ENCODE peak calls at places on chromosomes 7 and 10, in eight cellular contexts. One of them, this sample, is unnamed. For H3K4me1, the result is how much of the 10 kb centered on the place peaks cover.

GRCh38 chr7:127770870-127771269 is 118.9 kb downstream of the SND1 start:
- DNase-seq in tibial nerve: no peak
- DNase-seq in effector memory CD4-positive, alpha-beta T cell: no peak
- DNase-seq in CD8-positive, alpha-beta memory T cell: no peak
- DNase-seq in pancreas: no peak
- DNase-seq in kidney: no peak
- DNase-seq in A549: no peak
- DNase-seq in SJSA1: no peak
- DNase-seq in this sample: no peak

GRCh38 chr10:78805176-78805575 is 263.6 kb upstream of the ZMIZ1 start:
- DNase-seq in tibial nerve: peak
- DNase-seq in effector memory CD4-positive, alpha-beta T cell: no peak
- DNase-seq in CD8-positive, alpha-beta memory T cell: no peak
- DNase-seq in pancreas: peak
- DNase-seq in kidney: peak
- DNase-seq in A549: no peak
- DNase-seq in SJSA1: peak
- DNase-seq in this sample: no peak

GRCh38 chr7:36304099-36304425 is 85.6 kb upstream of the ANLN start:
- DNase-seq in tibial nerve: no peak
- DNase-seq in effector memory CD4-positive, alpha-beta T cell: no peak
- DNase-seq in CD8-positive, alpha-beta memory T cell: no peak
- DNase-seq in pancreas: no peak
- DNase-seq in kidney: no peak
- DNase-seq in A549: no peak
- DNase-seq in SJSA1: no peak
- DNase-seq in this sample: no peak

GRCh38 chr10:108014902-108015177 is 850.3 kb upstream of the SORCS1 start:
- DNase-seq in tibial nerve: no peak
- DNase-seq in effector memory CD4-positive, alpha-beta T cell: no peak
- DNase-seq in CD8-positive, alpha-beta memory T cell: no peak
- DNase-seq in pancreas: no peak
- DNase-seq in kidney: no peak
- DNase-seq in A549: no peak
- DNase-seq in SJSA1: no peak
- DNase-seq in this sample: no peak

GRCh38 chr10:30039567-30039966 is 19.8 kb downstream of the JCAD start:
- DNase-seq in tibial nerve: no peak
- DNase-seq in effector memory CD4-positive, alpha-beta T cell: no peak
- DNase-seq in CD8-positive, alpha-beta memory T cell: no peak
- DNase-seq in pancreas: no peak
- DNase-seq in kidney: no peak
- DNase-seq in A549: no peak
- DNase-seq in SJSA1: no peak
- DNase-seq in this sample: peak

GRCh38 chr7:2260820-2261219 is 18.8 kb downstream of the NUDT1 start:
- DNase-seq in tibial nerve: no peak
- DNase-seq in effector memory CD4-positive, alpha-beta T cell: no peak
- DNase-seq in CD8-positive, alpha-beta memory T cell: no peak
- DNase-seq in pancreas: peak
- DNase-seq in kidney: peak
- DNase-seq in A549: peak
- DNase-seq in SJSA1: no peak
- DNase-seq in this sample: peak

GRCh38 chr7:95718556-95719410 is 53.6 kb upstream of the DYNC1I1 start:
- DNase-seq in tibial nerve: no peak
- DNase-seq in effector memory CD4-positive, alpha-beta T cell: no peak
- DNase-seq in CD8-positive, alpha-beta memory T cell: no peak
- DNase-seq in pancreas: no peak
- DNase-seq in kidney: no peak
- DNase-seq in A549: peak
- DNase-seq in SJSA1: no peak
- DNase-seq in this sample: peak

GRCh38 chr10:59300386-59300785 is 62.0 kb downstream of the FAM13C start:
- DNase-seq in tibial nerve: no peak
- DNase-seq in effector memory CD4-positive, alpha-beta T cell: no peak
- DNase-seq in CD8-positive, alpha-beta memory T cell: no peak
- DNase-seq in pancreas: no peak
- DNase-seq in kidney: no peak
- DNase-seq in A549: no peak
- DNase-seq in SJSA1: no peak
- DNase-seq in this sample: no peak

GRCh38 chr7:31663072-31663471 is 23.9 kb upstream of the PPP1R17 start:
- DNase-seq in tibial nerve: no peak
- DNase-seq in effector memory CD4-positive, alpha-beta T cell: no peak
- DNase-seq in CD8-positive, alpha-beta memory T cell: no peak
- DNase-seq in pancreas: no peak
- DNase-seq in kidney: no peak
- DNase-seq in A549: peak
- DNase-seq in SJSA1: no peak
- DNase-seq in this sample: no peak

GRCh38 chr10:88386878-88387773 is 196.0 kb downstream of the RNLS start:
- DNase-seq in tibial nerve: no peak
- DNase-seq in effector memory CD4-positive, alpha-beta T cell: no peak
- DNase-seq in CD8-positive, alpha-beta memory T cell: no peak
- DNase-seq in pancreas: peak
- DNase-seq in kidney: no peak
- DNase-seq in A549: peak
- DNase-seq in SJSA1: no peak
- DNase-seq in this sample: no peak

GRCh38 chr10:11532329-11532728 is 79.1 kb downstream of the USP6NL start:
- DNase-seq in tibial nerve: no peak
- DNase-seq in effector memory CD4-positive, alpha-beta T cell: no peak
- DNase-seq in CD8-positive, alpha-beta memory T cell: no peak
- DNase-seq in pancreas: no peak
- DNase-seq in kidney: no peak
- DNase-seq in A549: no peak
- DNase-seq in SJSA1: no peak
- DNase-seq in this sample: no peak

GRCh38 chr10:104642311-104643022 is 1.4 kb downstream of the SORCS3 start:
- DNase-seq in tibial nerve: no peak
- DNase-seq in effector memory CD4-positive, alpha-beta T cell: no peak
- DNase-seq in CD8-positive, alpha-beta memory T cell: no peak
- DNase-seq in pancreas: no peak
- DNase-seq in kidney: peak
- DNase-seq in A549: peak
- DNase-seq in SJSA1: peak
- DNase-seq in this sample: no peak

GRCh38 chr10:124693801-124694416 is 50.3 kb downstream of the FAM53B start:
- DNase-seq in tibial nerve: no peak
- DNase-seq in effector memory CD4-positive, alpha-beta T cell: peak
- DNase-seq in CD8-positive, alpha-beta memory T cell: no peak
- DNase-seq in pancreas: peak
- DNase-seq in kidney: no peak
- DNase-seq in A549: no peak
- DNase-seq in SJSA1: no peak
- DNase-seq in this sample: no peak

GRCh38 chr7:101564778-101565211 is 64.3 kb downstream of the MYL10 start:
- DNase-seq in tibial nerve: no peak
- DNase-seq in effector memory CD4-positive, alpha-beta T cell: no peak
- DNase-seq in CD8-positive, alpha-beta memory T cell: no peak
- DNase-seq in pancreas: no peak
- DNase-seq in kidney: no peak
- DNase-seq in A549: peak
- DNase-seq in SJSA1: no peak
- DNase-seq in this sample: peak

GRCh38 chr7:12518920-12519681 is 51.4 kb upstream of the SCIN start:
- DNase-seq in tibial nerve: no peak
- DNase-seq in effector memory CD4-positive, alpha-beta T cell: no peak
- DNase-seq in CD8-positive, alpha-beta memory T cell: no peak
- DNase-seq in pancreas: no peak
- DNase-seq in kidney: no peak
- DNase-seq in A549: peak
- DNase-seq in SJSA1: no peak
- DNase-seq in this sample: peak

GRCh38 chr10:100970076-100970913 is 991 bp downstream of the SEMA4G start:
- DNase-seq in tibial nerve: no peak
- DNase-seq in effector memory CD4-positive, alpha-beta T cell: peak
- DNase-seq in CD8-positive, alpha-beta memory T cell: no peak
- DNase-seq in pancreas: no peak
- DNase-seq in kidney: peak
- DNase-seq in A549: peak
- DNase-seq in SJSA1: no peak
- DNase-seq in this sample: no peak

DNA sequence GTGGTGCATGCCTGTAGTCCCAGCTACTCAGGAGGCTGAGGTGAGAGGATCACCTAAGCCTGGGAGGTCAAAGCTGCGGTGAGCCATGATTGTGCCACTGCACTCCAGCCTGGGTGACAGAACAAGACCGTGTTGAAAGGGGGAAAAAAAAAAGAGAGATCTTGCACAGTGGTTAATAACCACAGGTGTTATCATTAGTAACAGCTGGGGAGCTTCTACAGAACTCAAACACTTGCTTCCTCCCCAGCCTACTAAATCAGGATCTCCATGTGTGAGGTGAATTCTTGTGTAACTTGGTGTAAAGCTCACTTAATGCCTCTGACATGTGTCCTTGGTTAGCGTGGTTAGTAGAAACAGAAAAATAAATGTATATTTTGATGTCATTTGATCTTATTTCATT is 43.9 kb upstream of the BMS1 start:
- DNase-seq in tibial nerve: no peak
- DNase-seq in effector memory CD4-positive, alpha-beta T cell: no peak
- DNase-seq in CD8-positive, alpha-beta memory T cell: no peak
- DNase-seq in pancreas: no peak
- DNase-seq in kidney: no peak
- DNase-seq in A549: no peak
- DNase-seq in SJSA1: no peak
- DNase-seq in this sample: no peak
- H3K4me1 ChIP-seq in tibial nerve: under half
- H3K4me1 ChIP-seq in effector memory CD4-positive, alpha-beta T cell: under half
- H3K4me1 ChIP-seq in CD8-positive, alpha-beta memory T cell: under half
- H3K4me1 ChIP-seq in pancreas: under half
- H3K4me1 ChIP-seq in kidney: under half
- H3K4me1 ChIP-seq in A549: under half
- H3K4me1 ChIP-seq in SJSA1: under half
- H3K4me1 ChIP-seq in this sample: under half

DNA sequence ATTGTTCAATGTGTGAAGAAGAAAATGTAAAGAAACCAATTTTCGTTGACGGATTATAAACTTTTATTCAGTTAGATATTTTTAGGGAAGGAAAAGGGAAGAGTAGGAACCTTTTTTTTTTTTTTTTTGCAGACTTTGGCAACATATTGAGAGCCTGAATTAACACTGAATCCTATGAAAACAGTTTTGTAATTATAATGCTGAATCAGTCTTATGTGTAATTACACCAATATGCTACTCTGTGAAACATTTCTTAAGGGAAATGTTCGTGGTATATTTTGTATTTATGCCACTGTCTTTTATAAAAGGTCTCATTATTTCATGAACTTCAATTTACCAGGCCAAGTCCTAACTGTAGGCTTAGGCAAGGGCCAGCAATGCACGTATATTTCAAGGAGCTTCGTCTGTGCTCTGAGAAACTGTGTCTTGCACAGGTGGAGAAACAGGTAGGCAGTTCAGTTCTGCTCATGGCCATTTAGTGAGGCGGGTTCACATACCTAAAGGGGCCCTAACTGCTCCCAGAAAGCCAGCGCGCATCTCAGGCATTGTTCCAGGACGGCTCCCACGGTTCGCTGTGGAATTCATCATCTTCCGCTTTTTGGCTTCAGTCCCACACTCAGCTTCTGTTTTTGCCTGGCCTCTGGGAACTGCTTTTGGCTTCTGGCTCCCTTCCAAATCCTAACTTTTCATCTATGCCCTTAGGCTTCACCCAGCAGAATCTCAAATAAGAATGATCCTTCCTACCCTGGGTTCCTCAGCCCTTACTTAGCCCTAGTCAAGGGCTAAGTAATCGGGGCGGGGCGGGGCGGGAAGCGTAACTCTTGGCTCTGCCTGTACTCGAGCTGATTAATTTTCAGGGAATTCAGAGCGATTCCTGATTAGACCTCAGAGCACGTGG is 106.0 kb downstream of the ST8SIA6 start:
- DNase-seq in tibial nerve: peak
- DNase-seq in effector memory CD4-positive, alpha-beta T cell: no peak
- DNase-seq in CD8-positive, alpha-beta memory T cell: no peak
- DNase-seq in pancreas: peak
- DNase-seq in kidney: peak
- DNase-seq in A549: peak
- DNase-seq in SJSA1: no peak
- DNase-seq in this sample: peak
- H3K27ac ChIP-seq in tibial nerve: no peak
- H3K27ac ChIP-seq in effector memory CD4-positive, alpha-beta T cell: no peak
- H3K27ac ChIP-seq in CD8-positive, alpha-beta memory T cell: no peak
- H3K27ac ChIP-seq in pancreas: peak
- H3K27ac ChIP-seq in kidney: no peak
- H3K27ac ChIP-seq in A549: no peak
- H3K27ac ChIP-seq in SJSA1: no peak
- H3K27ac ChIP-seq in this sample: no peak

DNA sequence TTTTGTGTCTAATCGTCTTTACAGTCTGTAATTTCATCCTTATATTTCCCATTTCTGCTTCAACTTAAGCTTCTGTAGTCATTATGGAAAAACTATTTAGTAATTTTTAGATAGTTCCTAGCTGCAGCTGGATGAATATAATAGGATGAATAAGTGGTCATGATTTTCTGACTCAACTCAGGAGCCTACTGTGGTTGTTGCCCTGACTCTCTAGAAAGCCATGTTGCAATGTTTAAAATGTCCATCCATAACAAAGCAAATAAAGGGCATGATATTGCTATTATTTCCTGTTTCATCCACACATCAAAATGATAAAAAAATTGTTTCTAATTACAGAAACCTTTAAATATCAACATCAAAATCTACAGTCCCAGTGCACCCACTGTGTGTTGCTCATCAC is 58.0 kb downstream of the MYPN start:
- DNase-seq in tibial nerve: no peak
- DNase-seq in effector memory CD4-positive, alpha-beta T cell: no peak
- DNase-seq in CD8-positive, alpha-beta memory T cell: no peak
- DNase-seq in pancreas: no peak
- DNase-seq in kidney: no peak
- DNase-seq in A549: no peak
- DNase-seq in SJSA1: no peak
- DNase-seq in this sample: no peak
- H3K4me1 ChIP-seq in tibial nerve: under half
- H3K4me1 ChIP-seq in effector memory CD4-positive, alpha-beta T cell: under half
- H3K4me1 ChIP-seq in CD8-positive, alpha-beta memory T cell: under half
- H3K4me1 ChIP-seq in pancreas: under half
- H3K4me1 ChIP-seq in kidney: under half
- H3K4me1 ChIP-seq in A549: under half
- H3K4me1 ChIP-seq in SJSA1: under half
- H3K4me1 ChIP-seq in this sample: under half

DNA sequence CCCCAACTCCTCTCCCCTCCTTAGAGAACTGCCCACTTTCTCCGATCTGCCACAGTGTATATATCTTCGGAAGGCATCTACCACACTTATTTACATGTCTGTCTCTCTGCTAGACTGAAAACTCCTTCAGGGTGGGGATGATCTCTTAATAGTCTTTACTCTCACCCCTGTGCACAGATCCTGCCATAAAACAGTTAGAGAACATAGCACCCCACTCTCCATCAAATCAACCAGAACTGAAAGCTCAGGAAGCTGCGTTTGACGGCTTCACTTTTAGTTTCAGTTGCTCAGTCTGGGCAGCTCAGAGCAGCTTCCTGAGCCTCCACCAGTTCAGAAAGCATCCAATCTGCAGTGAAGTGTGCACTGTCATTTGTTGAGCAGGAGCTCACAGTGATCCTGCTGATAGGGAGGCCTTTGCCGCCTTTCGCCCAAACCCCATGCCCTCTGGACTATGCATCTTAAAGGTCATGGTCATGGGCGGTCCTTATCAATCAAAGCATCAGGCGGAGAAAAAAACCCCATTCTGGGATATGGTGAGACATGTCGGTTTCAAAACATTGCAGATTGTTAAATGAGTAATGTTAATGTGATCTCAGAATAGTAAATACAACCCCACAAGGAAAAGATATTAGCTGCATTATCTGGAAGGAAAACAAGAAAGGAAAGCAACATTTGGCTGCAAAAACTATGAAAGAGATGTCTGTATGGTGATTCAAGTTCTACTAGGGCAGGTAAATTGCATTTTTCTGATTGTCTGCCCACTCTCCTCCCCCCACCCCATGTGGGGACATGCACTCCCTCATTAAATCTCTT is 167.1 kb upstream of the ADO start:
- DNase-seq in tibial nerve: no peak
- DNase-seq in effector memory CD4-positive, alpha-beta T cell: peak
- DNase-seq in CD8-positive, alpha-beta memory T cell: peak
- DNase-seq in pancreas: no peak
- DNase-seq in kidney: no peak
- DNase-seq in A549: no peak
- DNase-seq in SJSA1: no peak
- DNase-seq in this sample: no peak
- H3K27ac ChIP-seq in tibial nerve: peak
- H3K27ac ChIP-seq in effector memory CD4-positive, alpha-beta T cell: peak
- H3K27ac ChIP-seq in CD8-positive, alpha-beta memory T cell: peak
- H3K27ac ChIP-seq in pancreas: peak
- H3K27ac ChIP-seq in kidney: no peak
- H3K27ac ChIP-seq in A549: no peak
- H3K27ac ChIP-seq in SJSA1: peak
- H3K27ac ChIP-seq in this sample: no peak

This sample was measured in SJCRH30.